ENCODE peak calls at places on chromosome 19, in seven cellular contexts. K is pancreas; O is heart left ventricle; E is CD8-positive, alpha-beta T cell; R is PC-3; T is right lobe of liver; I is psoas muscle. M is an unnamed sample.
A peak's percentile ranks its signal among the peaks of the same experiment; 100 is the strongest.

GRCh38 chr19:13764101-13764807 is at the start of gene MRI1:
- DNase-seq in E (peak; percentile 55), O (peak; percentile 88), K (peak; percentile 75), T (peak; percentile 87), R (peak; percentile 55), I (peak; percentile 86), M (peak; percentile 79)

GRCh38 chr19:17393914-17394313 is at the start of gene CCDC194:
- DNase-seq in I (no peak), O (no peak), K (no peak), E (no peak), T (no peak), R (no peak), M (no peak)

GRCh38 chr19:1807695-1808394 is 4.2 kb downstream of the ATP8B3 start:
- DNase-seq in I (no peak), E (no peak), K (no peak), O (no peak), T (no peak), R (no peak), M (no peak)

GRCh38 chr19:31347828-31348314 is 1.4 kb downstream of the TSHZ3 start:
- DNase-seq in O (no peak), T (no peak), E (no peak), R (no peak), K (no peak), I (no peak), M (no peak)

GRCh38 chr19:40503300-40503699 is 36.5 kb downstream of the SPTBN4 start:
- DNase-seq in E (no peak), O (no peak), I (no peak), K (no peak), R (no peak), T (no peak), M (no peak)

GRCh38 chr19:38944981-38945506 is 14.3 kb downstream of the MRPS12 start:
- DNase-seq in I (no peak), E (no peak), K (no peak), T (no peak), R (no peak), O (no peak), M (no peak)

GRCh38 chr19:46654621-46655152 is 6.3 kb downstream of the DACT3 start:
- DNase-seq in I (no peak), E (no peak), T (no peak), O (peak; percentile 36), R (no peak), K (no peak), M (no peak)

GRCh38 chr19:50486823-50487515 is 10.3 kb upstream of the GARIN5A start:
- DNase-seq in R (peak; percentile 83), T (no peak), K (no peak), O (no peak), I (peak; percentile 66), E (peak; percentile 11), M (no peak)

GRCh38 chr19:46000497-46001246 is 5.4 kb downstream of the CCDC61 start:
- DNase-seq in R (no peak), T (no peak), O (no peak), K (no peak), E (peak; percentile 67), I (peak; percentile 41), M (no peak)

GRCh38 chr19:2089001-2089711 is 7.0 kb downstream of the MOB3A start:
- DNase-seq in I (no peak), T (no peak), E (no peak), R (peak; percentile 58), O (no peak), K (no peak), M (no peak)

GRCh38 chr19:1438035-1438932 is at the start of gene RPS15:
- DNase-seq in O (peak; percentile 96), R (peak; percentile 90), I (peak; percentile 95), T (peak; percentile 96), K (peak; percentile 94), E (peak; percentile 95), M (peak; percentile 93)

GRCh38 chr19:16801599-16801998 is 27.6 kb upstream of the SIN3B start:
- DNase-seq in E (no peak), O (no peak), I (no peak), R (peak; percentile 61), K (no peak), T (no peak), M (no peak)

GRCh38 chr19:47598407-47599349 is 10.3 kb upstream of the BICRA start:
- DNase-seq in I (peak; percentile 56), K (no peak), T (no peak), R (peak; percentile 94), E (no peak), O (peak; percentile 48), M (peak; percentile 83)

GRCh38 chr19:40467007-40467565 is 285 bp downstream of the SPTBN4 start:
- DNase-seq in I (no peak), E (no peak), K (peak; percentile 39), O (no peak), R (no peak), T (peak; percentile 56), M (no peak)

GRCh38 chr19:56245062-56245740 is 27.3 kb upstream of the EDDM13 start:
- DNase-seq in K (no peak), O (no peak), I (no peak), E (no peak), T (no peak), R (peak; percentile 37), M (no peak)

GRCh38 chr19:3982701-3983541 is 2.3 kb downstream of the EEF2 start:
- DNase-seq in R (peak; percentile 62), O (peak; percentile 26), I (peak; percentile 63), K (peak; percentile 19), E (no peak), T (peak; percentile 49), M (no peak)

GRCh38 chr19:17703823-17704463 is 15.3 kb upstream of the MAP1S start:
- DNase-seq in E (peak; percentile 60), T (no peak), I (peak; percentile 55), K (no peak), R (peak; percentile 52), O (peak; percentile 56), M (no peak)

GRCh38 chr19:52291781-52292180 is 5.2 kb upstream of the ZNF480 start:
- DNase-seq in R (no peak), O (no peak), E (no peak), K (no peak), I (no peak), T (no peak), M (no peak)

GRCh38 chr19:17532116-17532515 is 20.7 kb downstream of the PGLS start:
- DNase-seq in O (no peak), K (no peak), R (no peak), I (no peak), E (no peak), T (no peak), M (no peak)

GRCh38 chr19:1860133-1860775 is 3.1 kb downstream of the KLF16 start:
- DNase-seq in O (peak; percentile 68), E (no peak), T (peak; percentile 91), K (no peak), I (peak; percentile 50), R (no peak), M (peak; percentile 88)

DNA sequence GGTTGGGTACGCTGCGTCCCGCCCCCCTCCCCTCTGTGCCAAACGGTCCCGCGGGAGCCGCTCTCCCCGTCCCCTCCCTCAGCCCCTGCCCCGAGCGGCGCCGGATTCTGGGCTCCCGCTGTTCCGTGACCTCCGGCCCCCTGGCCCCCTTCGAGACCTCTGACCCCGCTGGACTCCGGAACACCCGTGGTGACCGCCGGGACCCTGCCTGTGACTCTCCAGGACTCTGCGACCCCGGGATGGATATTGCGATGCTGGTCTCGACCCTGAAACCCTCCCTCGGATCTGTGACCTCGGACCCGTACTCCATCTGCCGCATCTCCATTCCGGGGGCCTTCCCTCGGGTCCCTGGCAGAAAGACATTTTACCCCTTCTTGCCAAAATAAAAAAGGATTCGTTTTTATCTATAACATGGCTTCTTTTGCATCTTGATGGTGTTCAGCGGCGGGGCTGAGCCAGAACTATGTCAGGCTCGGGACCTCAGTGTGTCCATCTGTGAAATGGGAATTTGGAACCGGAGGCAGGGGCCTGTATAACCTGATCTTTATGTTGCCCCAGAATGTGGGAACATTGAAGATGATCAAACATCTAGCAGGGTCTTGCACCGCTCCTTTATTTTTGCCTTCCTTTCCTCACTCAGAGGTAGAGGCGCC is 654 bp upstream of the MEGF8 start:
- DNase-seq in E (no peak), O (no peak), T (no peak), K (peak; percentile 31), R (no peak), I (no peak), M (no peak)
- H3K4me3 ChIP-seq in E (peak overlapping the region; percentile 56), O (peak overlapping the region; percentile 10), T (peak overlapping the region; percentile 31), K (no peak overlapping the region), R (peak overlapping the region; percentile 9), I (peak overlapping the region; percentile 91), M (no peak overlapping the region)

GRCh38 chr19:42151735-42152134 is 19.5 kb upstream of the POU2F2 start:
- DNase-seq in K (no peak), E (no peak), T (no peak), R (no peak), I (no peak), O (no peak), M (no peak)

GRCh38 chr19:42150353-42150752 is 18.1 kb upstream of the POU2F2 start:
- DNase-seq in I (no peak), K (peak; percentile 46), R (no peak), O (no peak), E (no peak), T (no peak), M (no peak)

GRCh38 chr19:42150940-42151339 is 18.7 kb upstream of the POU2F2 start:
- DNase-seq in E (no peak), O (no peak), K (no peak), I (no peak), T (no peak), R (no peak), M (no peak)

GRCh38 chr19:42149447-42150202 is 17.4 kb upstream of the POU2F2 start:
- DNase-seq in T (no peak), O (no peak), R (no peak), I (no peak), E (no peak), K (no peak), M (no peak)

GRCh38 chr19:42148270-42148669 is 16.0 kb upstream of the POU2F2 start:
- DNase-seq in E (no peak), O (no peak), R (no peak), K (no peak), I (no peak), T (no peak), M (no peak)
- H3K27me3 ChIP-seq in E (no peaks in the 10 kb centered on the region), O (peaks cover 53% of the 10 kb centered on the region), R (no peaks in the 10 kb centered on the region), K (no peaks in the 10 kb centered on the region), I (peaks cover 18% of the 10 kb centered on the region), T (peaks cover under 1% of the 10 kb centered on the region), M (no peaks in the 10 kb centered on the region)

GRCh38 chr19:53868892-53869804 is 1.5 kb downstream of the MYADM start:
- DNase-seq in E (peak; percentile 73), R (peak; percentile 90), T (peak; percentile 92), I (peak; percentile 89), O (peak; percentile 95), K (peak; percentile 84), M (peak; percentile 95)
- TF ChIP-seq CTCF in E (no peak), R (no peak), T (no peak), I (peak; percentile 23), O (peak; percentile 39), K (peak; percentile 43), M (peak; percentile 25)

DNA sequence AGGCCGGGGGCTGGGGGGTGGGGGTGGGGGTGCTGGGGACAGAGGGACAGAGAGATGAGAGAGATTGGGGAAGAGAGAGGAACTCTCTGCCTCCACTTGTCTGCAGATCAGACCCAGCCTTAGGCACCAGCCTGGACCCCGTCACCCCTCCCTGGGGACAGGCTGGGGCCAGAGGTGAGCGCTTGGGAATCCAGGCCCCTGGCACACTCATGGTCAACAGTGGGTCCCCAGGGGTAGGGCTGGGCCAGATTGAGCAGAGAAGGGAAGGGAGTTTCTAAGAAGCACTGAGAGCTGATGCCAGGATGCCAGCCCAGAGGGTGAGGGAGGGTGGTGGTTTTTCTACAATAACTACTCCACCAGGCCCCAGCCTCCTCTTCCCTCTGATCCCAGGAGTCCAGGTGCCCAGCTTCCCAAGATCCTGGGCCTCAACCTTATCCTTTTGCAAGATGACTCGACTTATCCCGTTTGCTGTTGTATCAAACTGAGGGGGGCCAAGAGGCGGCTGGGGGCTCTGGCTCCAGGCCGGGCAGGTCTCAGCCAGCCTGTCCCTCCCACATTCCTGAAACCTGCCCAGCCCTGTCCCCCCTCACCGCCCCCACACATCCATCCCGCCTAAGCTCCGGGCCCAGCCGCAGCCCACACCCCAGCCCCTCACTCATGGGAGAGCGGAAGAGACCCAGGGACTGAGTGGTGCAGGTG is 1.1 kb downstream of the BCAM start:
- DNase-seq in O (no peak), R (no peak), I (no peak), K (no peak), T (no peak), E (no peak), M (no peak)
- H3K4me3 ChIP-seq in O (peak overlapping the region; percentile 75), R (no peak overlapping the region), I (peak overlapping the region; percentile 78), K (no peak overlapping the region), T (no peak overlapping the region), E (no peak overlapping the region), M (peak overlapping the region; percentile 79)